ENCODE peak calls at places on chromosomes 1 and 21, in ten cellular contexts. N is choroid plexus epithelial cell; M is H1; U is HFF-Myc; X is activated naive CD8-positive, alpha-beta T cell treated with anti-CD3 and anti-CD28 coated beads for 36 hours; P is NB4; Y is activated CD8-positive, alpha-beta T cell treated with anti-CD3 and anti-CD28 coated beads, Interleukin-2, amount 10 ng/mL, durations not matched to agents 7 days and 5 days; J is HuH-7.5; K is fibroblast of mammary gland; F is cortex of kidney. G is an unnamed sample.
A peak's percentile ranks its signal among the peaks of the same experiment; 100 is the strongest.

GRCh38 chr1:187396226-187396625 is 567.5 kb downstream of the PLA2G4A start:
- DNase-seq in P (no peak), M (no peak), N (peak; percentile 20), U (no peak), K (no peak), F (no peak), X (no peak), Y (no peak), J (no peak), G (no peak)

GRCh38 chr1:219283541-219283940 is 109.9 kb downstream of the LYPLAL1 start:
- DNase-seq in J (no peak), F (no peak), U (no peak), N (no peak), X (no peak), M (no peak), P (no peak), K (no peak), Y (no peak), G (no peak)

GRCh38 chr21:41368361-41369104 is 6.7 kb downstream of the MX2 start:
- DNase-seq in U (no peak), N (no peak), M (no peak), J (no peak), K (no peak), Y (no peak), F (no peak), X (no peak), P (no peak), G (no peak)

GRCh38 chr1:31954607-31955283 is 16.6 kb upstream of the PTP4A2 start:
- DNase-seq in U (peak; percentile 86), Y (no peak), K (peak; percentile 99), J (no peak), X (no peak), N (peak; percentile 99), F (no peak), M (no peak), P (peak; percentile 78), G (peak; percentile 81)

GRCh38 chr1:98468111-98468717 is 193.3 kb upstream of the SNX7 start:
- DNase-seq in K (peak; percentile 78), Y (peak; percentile 24), M (no peak), U (peak; percentile 43), F (no peak), X (no peak), N (peak; percentile 89), P (peak; percentile 64), J (no peak), G (peak; percentile 8)

GRCh38 chr21:39137248-39138186 is 45.7 kb downstream of the PSMG1 start:
- DNase-seq in Y (peak; percentile 16), P (peak; percentile 27), F (no peak), J (no peak), M (no peak), U (no peak), N (peak; percentile 94), X (no peak), K (peak; percentile 25), G (no peak)

GRCh38 chr1:11041048-11041447 is 6.0 kb downstream of the MASP2 start:
- DNase-seq in F (no peak), U (no peak), Y (no peak), P (no peak), K (no peak), M (no peak), J (no peak), X (no peak), N (no peak), G (no peak)

GRCh38 chr1:21861602-21862429 is 49.8 kb downstream of the LDLRAD2 start:
- DNase-seq in M (no peak), X (no peak), P (no peak), F (no peak), N (peak; percentile 38), Y (no peak), U (no peak), K (peak; percentile 76), J (no peak), G (no peak)

GRCh38 chr1:96492236-96492635 is 229.3 kb upstream of the PTBP2 start:
- DNase-seq in U (no peak), K (no peak), N (peak; percentile 72), M (no peak), F (no peak), Y (no peak), J (no peak), P (no peak), X (no peak), G (no peak)

GRCh38 chr1:107936498-107937481 is 28.2 kb downstream of the VAV3 start:
- DNase-seq in X (peak; percentile 60), M (peak; percentile 64), N (peak; percentile 82), F (no peak), K (peak; percentile 98), J (no peak), P (peak; percentile 93), Y (peak; percentile 64), U (peak; percentile 96), G (peak; percentile 93)

GRCh38 chr1:64861611-64862010 is 104.7 kb downstream of the JAK1 start:
- DNase-seq in J (peak; percentile 30), P (no peak), U (no peak), Y (no peak), F (no peak), N (peak; percentile 57), X (no peak), M (peak; percentile 39), K (peak; percentile 26), G (no peak)

GRCh38 chr1:51541313-51542050 is 22.4 kb upstream of the EPS15 start:
- DNase-seq in P (peak; percentile 75), F (no peak), N (no peak), U (no peak), M (no peak), K (peak; percentile 64), X (no peak), Y (no peak), J (no peak), G (peak; percentile 33)

GRCh38 chr21:44450999-44451398 is 4.3 kb upstream of the LRRC3 start:
- DNase-seq in U (no peak), K (no peak), N (no peak), P (no peak), X (no peak), Y (no peak), J (no peak), F (no peak), M (no peak), G (no peak)

GRCh38 chr1:43912607-43913006 is 21.0 kb upstream of the ARTN start:
- DNase-seq in N (peak; percentile 75), Y (no peak), K (no peak), J (no peak), P (no peak), X (no peak), M (no peak), F (no peak), U (no peak), G (no peak)

GRCh38 chr1:246724001-246724724 is at the start of gene SCCPDH:
- DNase-seq in J (peak; percentile 88), N (peak; percentile 66), F (no peak), P (peak; percentile 85), Y (peak; percentile 78), U (peak; percentile 21), K (peak; percentile 54), X (peak; percentile 90), M (no peak), G (no peak)

GRCh38 chr1:159892944-159893343 is 7.0 kb downstream of the CFAP45 start:
- DNase-seq in J (no peak), P (no peak), K (no peak), N (no peak), U (no peak), M (no peak), Y (peak; percentile 44), X (no peak), F (no peak), G (no peak)

GRCh38 chr1:17630048-17630830 is 90.7 kb downstream of the ARHGEF10L start:
- DNase-seq in K (peak; percentile 55), F (no peak), Y (no peak), M (no peak), N (peak; percentile 18), X (no peak), J (no peak), P (peak; percentile 81), U (no peak), G (no peak)

GRCh38 chr1:56061824-56062223 is 517.5 kb downstream of the PLPP3 start:
- DNase-seq in P (peak; percentile 36), K (no peak), U (no peak), X (no peak), Y (no peak), N (no peak), F (no peak), J (no peak), M (no peak), G (peak; percentile 52)

GRCh38 chr1:208511242-208511860 is 267.2 kb upstream of the PLXNA2 start:
- DNase-seq in K (no peak), X (no peak), N (no peak), J (no peak), F (no peak), U (no peak), P (no peak), Y (no peak), M (no peak), G (no peak)

GRCh38 chr1:114270255-114271117 is 116.8 kb upstream of the SYT6 start:
- DNase-seq in U (no peak), M (no peak), X (no peak), K (peak; percentile 2), P (no peak), N (no peak), J (no peak), Y (no peak), F (no peak), G (no peak)

GRCh38 chr1:246483204-246483933 is 23.7 kb downstream of the SMYD3 start:
- DNase-seq in M (no peak), J (no peak), K (peak; percentile 10), N (peak; percentile 21), F (no peak), U (no peak), X (no peak), P (no peak), Y (no peak), G (no peak)

GRCh38 chr1:45299981-45300668 is 26.6 kb upstream of the HPDL start:
- DNase-seq in U (peak; percentile 45), M (no peak), X (peak; percentile 39), P (peak; percentile 80), J (peak; percentile 31), F (no peak), N (peak; percentile 93), K (peak; percentile 83), Y (peak; percentile 60), G (no peak)

GRCh38 chr1:245310605-245311531 is 156.1 kb downstream of the KIF26B start:
- DNase-seq in P (peak; percentile 92), M (no peak), Y (peak; percentile 26), X (no peak), F (no peak), J (no peak), N (peak; percentile 57), U (no peak), K (peak; percentile 37), G (no peak)

GRCh38 chr1:51661081-51661518 is 44.2 kb downstream of the OSBPL9 start:
- DNase-seq in K (peak; percentile 97), N (peak; percentile 97), J (no peak), P (no peak), Y (no peak), M (no peak), F (no peak), U (peak; percentile 68), X (no peak), G (no peak)

GRCh38 chr1:177969109-177969508 is 749 bp downstream of the SEC16B start:
- DNase-seq in M (no peak), Y (no peak), N (peak; percentile 89), K (peak; percentile 64), X (no peak), U (no peak), F (no peak), P (no peak), J (no peak), G (no peak)

G was measured in epithelial cell of prostate.